ENCODE peak calls at places on chromosomes 5 and 9, in nine cellular contexts. E is IMR-90; C is GM13977; K is GM10248; P is right cardiac atrium; W is stimulated activated naive CD8-positive, alpha-beta T cell treated with anti-CD3 and anti-CD28 coated beads, Interleukin-15, Interleukin-2, amounts not matched to agents 100 U/mL and 50 U/mL, for 24 hours; F is iPS DF 6.9; G is iPS DF 19.7; Z is fibroblast of lung. Q is an unnamed sample.

GRCh38 chr5:167767775-167768174 is 523.7 kb upstream of the WWC1 start:
- DNase-seq in G (no peak), Z (peak), E (peak), K (no peak), F (no peak), P (no peak), W (no peak), C (no peak), Q (no peak)

GRCh38 chr9:104868687-104869404 is 59.1 kb downstream of the ABCA1 start:
- DNase-seq in G (no peak), Z (peak), F (no peak), E (peak), K (peak), P (peak), W (no peak), C (peak), Q (peak)

GRCh38 chr5:107777161-107777740 is 106.5 kb upstream of the EFNA5 start:
- DNase-seq in P (no peak), F (no peak), Z (no peak), K (no peak), E (no peak), C (no peak), W (no peak), G (no peak), Q (no peak)

GRCh38 chr5:136174021-136174659 is 18.8 kb downstream of the SMIM32 start:
- DNase-seq in Z (peak), C (peak), F (peak), G (no peak), W (no peak), K (peak), E (peak), P (no peak), Q (peak)

GRCh38 chr5:78690593-78690972 is 42.0 kb upstream of the LHFPL2 start:
- DNase-seq in K (no peak), C (no peak), P (no peak), G (no peak), W (no peak), Z (no peak), E (no peak), F (no peak), Q (no peak)

GRCh38 chr9:126146254-126147145 is 180.1 kb upstream of the MVB12B start:
- DNase-seq in P (no peak), K (peak), G (peak), E (no peak), Z (no peak), C (peak), W (peak), F (peak), Q (no peak)

GRCh38 chr5:109388407-109388806 is 21.4 kb downstream of the PJA2 start:
- DNase-seq in E (peak), P (no peak), W (no peak), F (no peak), Z (peak), G (no peak), K (no peak), C (no peak), Q (no peak)

GRCh38 chr9:113621309-113621791 is 157.8 kb downstream of the RGS3 start:
- DNase-seq in F (no peak), G (no peak), P (peak), K (no peak), W (no peak), Z (peak), E (peak), C (no peak), Q (peak)

GRCh38 chr5:132181011-132181629 is 46.5 kb downstream of the P4HA2 start:
- DNase-seq in K (no peak), P (peak), C (no peak), G (no peak), W (no peak), E (no peak), Z (no peak), F (no peak), Q (no peak)

GRCh38 chr9:136019681-136020060 is 58.5 kb upstream of the UBAC1 start:
- DNase-seq in C (no peak), P (no peak), W (no peak), K (no peak), F (no peak), G (no peak), Z (no peak), E (no peak), Q (no peak)

GRCh38 chr5:59065551-59065950 is 482.7 kb downstream of the RAB3C start:
- DNase-seq in Z (peak), C (no peak), K (no peak), F (no peak), P (no peak), W (no peak), G (no peak), E (peak), Q (no peak)

GRCh38 chr5:75640395-75640794 is 29.1 kb downstream of the ANKDD1B start:
- DNase-seq in E (peak), C (no peak), G (no peak), W (no peak), F (no peak), Z (peak), P (no peak), K (no peak), Q (peak)

GRCh38 chr5:10485142-10485795 is 43.6 kb downstream of the ROPN1L start:
- DNase-seq in C (no peak), G (no peak), E (peak), P (peak), Z (peak), W (peak), F (no peak), K (no peak), Q (no peak)

GRCh38 chr5:142957528-142957927 is 187.4 kb downstream of the ARHGAP26 start:
- DNase-seq in E (no peak), P (no peak), K (no peak), Z (no peak), W (no peak), G (no peak), C (no peak), F (no peak), Q (no peak)

GRCh38 chr9:98248737-98249474 is 6.5 kb downstream of the TBC1D2 start:
- DNase-seq in F (no peak), K (no peak), Z (peak), G (no peak), E (peak), W (no peak), P (peak), C (no peak), Q (peak)

GRCh38 chr5:57069115-57069835 is 104.6 kb upstream of the GPBP1 start:
- DNase-seq in W (no peak), P (no peak), G (no peak), E (no peak), K (no peak), F (no peak), Z (no peak), C (no peak), Q (no peak)

GRCh38 chr9:76027426-76027825 is 137.0 kb downstream of the PCSK5 start:
- DNase-seq in F (no peak), E (peak), K (no peak), Z (peak), C (no peak), W (no peak), P (no peak), G (no peak), Q (no peak)

GRCh38 chr9:130857864-130858730 is 23.0 kb downstream of the ABL1 start:
- DNase-seq in F (no peak), P (peak), Z (peak), K (no peak), G (no peak), C (no peak), E (peak), W (no peak), Q (no peak)

GRCh38 chr5:76617675-76618074 is 5.5 kb downstream of the F2RL2 start:
- DNase-seq in P (no peak), G (no peak), Z (peak), W (no peak), F (no peak), E (peak), K (no peak), C (no peak), Q (no peak)

GRCh38 chr5:97167435-97167834 is 15.6 kb downstream of the RIOK2 start:
- DNase-seq in F (no peak), G (no peak), C (peak), E (no peak), Z (no peak), K (peak), W (no peak), P (no peak), Q (no peak)

GRCh38 chr9:35733109-35733541 is 659 bp downstream of the CREB3 start:
- DNase-seq in E (peak), G (no peak), C (peak), K (peak), P (no peak), Z (peak), W (no peak), F (no peak), Q (peak)

GRCh38 chr5:137515238-137515637 is 16.1 kb upstream of the SPOCK1 start:
- DNase-seq in F (no peak), E (no peak), W (no peak), Z (no peak), C (no peak), G (no peak), P (no peak), K (no peak), Q (no peak)

GRCh38 chr5:174816858-174817257 is 92.5 kb downstream of the MSX2 start:
- DNase-seq in E (no peak), G (no peak), W (no peak), C (no peak), F (no peak), K (no peak), P (no peak), Z (no peak), Q (no peak)

GRCh38 chr9:110207071-110207923 is 662 bp downstream of the C9orf152 start:
- DNase-seq in W (no peak), E (no peak), K (no peak), G (no peak), C (no peak), Z (no peak), F (no peak), P (no peak), Q (no peak)

GRCh38 chr5:180197016-180197702 is 11.9 kb downstream of the RASGEF1C start:
- DNase-seq in F (no peak), K (no peak), W (no peak), G (no peak), Z (no peak), C (no peak), E (no peak), P (no peak), Q (no peak)

GRCh38 chr5:40441733-40442132 is 238.0 kb upstream of the PTGER4 start:
- DNase-seq in F (no peak), C (no peak), G (no peak), K (peak), E (no peak), W (peak), Z (no peak), P (no peak), Q (no peak)

GRCh38 chr5:127950707-127951356 is 132.7 kb upstream of the SLC12A2 start:
- DNase-seq in P (no peak), W (no peak), K (no peak), G (no peak), C (no peak), E (peak), F (no peak), Z (no peak), Q (no peak)

GRCh38 chr9:100671811-100672305 is 94.0 kb downstream of the CAVIN4 start:
- DNase-seq in G (no peak), P (no peak), F (no peak), K (no peak), W (no peak), C (no peak), Z (no peak), E (no peak), Q (no peak)

GRCh38 chr5:148932355-148932935 is 106.0 kb downstream of the ADRB2 start:
- DNase-seq in P (no peak), Z (no peak), G (no peak), E (no peak), F (no peak), C (no peak), K (no peak), W (no peak), Q (no peak)

GRCh38 chr5:56973473-56973872 is 21.6 kb upstream of the MIER3 start:
- DNase-seq in F (no peak), W (no peak), E (no peak), K (no peak), P (no peak), G (no peak), C (no peak), Z (no peak), Q (no peak)

GRCh38 chr5:19859020-19859419 is 129.0 kb downstream of the CDH18 start:
- DNase-seq in P (no peak), G (no peak), K (no peak), F (no peak), C (no peak), E (no peak), W (no peak), Z (no peak), Q (no peak)

GRCh38 chr9:87455407-87455806 is 42.3 kb upstream of the DAPK1 start:
- DNase-seq in P (no peak), W (no peak), K (no peak), G (no peak), F (no peak), C (no peak), E (no peak), Z (no peak), Q (no peak)

GRCh38 chr5:109743041-109743531 is 53.4 kb downstream of the MAN2A1 start:
- DNase-seq in E (no peak), C (no peak), F (no peak), G (no peak), P (no peak), Z (no peak), K (no peak), W (no peak), Q (no peak)

GRCh38 chr9:127118597-127119318 is 3.7 kb downstream of the ANGPTL2 start:
- DNase-seq in C (peak), K (peak), Z (no peak), W (no peak), G (no peak), F (no peak), P (no peak), E (no peak), Q (no peak)

GRCh38 chr5:37900692-37901091 is 60.9 kb upstream of the GDNF start:
- DNase-seq in G (peak), C (no peak), P (peak), Z (peak), F (no peak), E (peak), W (no peak), K (no peak), Q (peak)